ENCODE peak calls at places on chromosomes 6 and 20, in seven cellular contexts. Y, V, K, C, U, Z and F are unnamed samples.

GRCh38 chr6:36126553-36127458 is 3.5 kb upstream of the MAPK13 start:
- DNase-seq in Y (no peak), V (no peak), K (no peak), C (no peak), U (no peak), Z (no peak), F (no peak)

GRCh38 chr20:57544838-57545564 is 15.9 kb upstream of the PCK1 start:
- DNase-seq in Y (no peak), V (no peak), K (peak), C (no peak), U (no peak), Z (no peak), F (no peak)

GRCh38 chr6:73032586-73032985 is 192.7 kb downstream of the KHDC1L start:
- DNase-seq in Y (no peak), V (no peak), K (no peak), C (no peak), U (no peak), Z (no peak), F (no peak)

GRCh38 chr6:57265755-57266221 is 43.7 kb upstream of the RAB23 start:
- DNase-seq in Y (no peak), V (no peak), K (no peak), C (no peak), U (no peak), Z (no peak), F (no peak)

GRCh38 chr6:26556263-26557070 is 18.3 kb downstream of the HMGN4 start:
- DNase-seq in Y (no peak), V (no peak), K (peak), C (no peak), U (no peak), Z (no peak), F (peak)

GRCh38 chr6:111661541-111662041 is 55.9 kb upstream of the TRAF3IP2 start:
- DNase-seq in Y (no peak), V (no peak), K (no peak), C (no peak), U (no peak), Z (no peak), F (no peak)

GRCh38 chr20:38272398-38272797 is 11.9 kb upstream of the KIAA1755 start:
- DNase-seq in Y (no peak), V (no peak), K (no peak), C (no peak), U (no peak), Z (no peak), F (no peak)

GRCh38 chr6:132961610-132962009 is 147.2 kb downstream of the RPS12 start:
- DNase-seq in Y (no peak), V (no peak), K (no peak), C (no peak), U (no peak), Z (no peak), F (no peak)

GRCh38 chr20:53643031-53643832 is 49.6 kb upstream of the ZNF217 start:
- DNase-seq in Y (no peak), V (no peak), K (no peak), C (peak), U (no peak), Z (no peak), F (no peak)

GRCh38 chr6:157246771-157247484 is 76.4 kb downstream of the TMEM242 start:
- DNase-seq in Y (no peak), V (no peak), K (no peak), C (no peak), U (no peak), Z (no peak), F (no peak)

GRCh38 chr6:126034671-126035070 is 48.3 kb downstream of the TRMT11 start:
- DNase-seq in Y (no peak), V (no peak), K (no peak), C (no peak), U (no peak), Z (no peak), F (no peak)

GRCh38 chr6:150719099-150719767 is 119.5 kb downstream of the PLEKHG1 start:
- DNase-seq in Y (no peak), V (no peak), K (no peak), C (no peak), U (no peak), Z (no peak), F (no peak)

GRCh38 chr6:144119376-144119775 is 24.0 kb upstream of the SF3B5 start:
- DNase-seq in Y (no peak), V (no peak), K (no peak), C (no peak), U (no peak), Z (no peak), F (no peak)